ENCODE peak calls at places on chromosomes 13 and 19, in ten cellular contexts. O, N, E, I, H, Z, T, G, R and C are unnamed samples. For H3K4me1, the result is how much of the 10 kb centered on the place peaks cover.

GRCh38 chr19:16915734-16916133 is 26.9 kb downstream of the F2RL3 start:
- DNase-seq in O (no peak), N (no peak), E (no peak), I (no peak), H (no peak), Z (no peak), T (no peak), G (no peak), R (no peak), C (no peak)

GRCh38 chr19:45150731-45151725 is 9.8 kb downstream of the NKPD1 start:
- DNase-seq in O (no peak), N (no peak), E (no peak), I (no peak), H (peak), Z (no peak), T (no peak), G (no peak), R (no peak), C (no peak)

GRCh38 chr19:4600893-4601292 is 38.4 kb upstream of the TNFAIP8L1 start:
- DNase-seq in O (no peak), N (no peak), E (no peak), I (no peak), H (no peak), Z (no peak), T (no peak), G (no peak), R (no peak), C (no peak)

GRCh38 chr13:42832341-42833153 is 51.2 kb downstream of the FAM216B start:
- DNase-seq in O (no peak), N (no peak), E (no peak), I (no peak), H (no peak), Z (peak), T (peak), G (no peak), R (no peak), C (peak)

GRCh38 chr19:7104783-7105447 is 35.4 kb downstream of the ZNF557 start:
- DNase-seq in O (no peak), N (no peak), E (no peak), I (no peak), H (no peak), Z (no peak), T (no peak), G (no peak), R (no peak), C (no peak)

GRCh38 chr19:10115392-10116084 is 4.0 kb downstream of the P2RY11 start:
- DNase-seq in O (no peak), N (no peak), E (peak), I (no peak), H (peak), Z (no peak), T (no peak), G (no peak), R (no peak), C (no peak)

GRCh38 chr19:15373644-15374043 is 5.9 kb downstream of the AKAP8 start:
- DNase-seq in O (no peak), N (no peak), E (peak), I (no peak), H (peak), Z (no peak), T (no peak), G (no peak), R (no peak), C (no peak)

GRCh38 chr13:105937451-105937850 is 598.0 kb downstream of the EFNB2 start:
- DNase-seq in O (no peak), N (no peak), E (peak), I (no peak), H (no peak), Z (no peak), T (no peak), G (no peak), R (no peak), C (no peak)

GRCh38 chr19:17680235-17680722 is 7.9 kb downstream of the UNC13A start:
- DNase-seq in O (peak), N (peak), E (no peak), I (peak), H (peak), Z (peak), T (no peak), G (peak), R (peak), C (peak)

GRCh38 chr19:35352448-35353304 is 5.0 kb downstream of the FFAR1 start:
- DNase-seq in O (peak), N (peak), E (peak), I (peak), H (peak), Z (peak), T (peak), G (peak), R (peak), C (peak)

GRCh38 chr13:27379694-27380596 is 44.5 kb upstream of the GTF3A start:
- DNase-seq in O (peak), N (peak), E (peak), I (peak), H (peak), Z (peak), T (peak), G (peak), R (peak), C (peak)

GRCh38 chr19:7679017-7679720 is 1.5 kb upstream of the TRAPPC5 start:
- DNase-seq in O (no peak), N (no peak), E (peak), I (no peak), H (peak), Z (no peak), T (peak), G (no peak), R (peak), C (peak)

GRCh38 chr13:104006625-104007061 is 940.4 kb upstream of the SLC10A2 start:
- DNase-seq in O (no peak), N (no peak), E (peak), I (no peak), H (no peak), Z (no peak), T (no peak), G (no peak), R (no peak), C (no peak)

GRCh38 chr19:7556696-7557315 is 21.3 kb downstream of the PNPLA6 start:
- DNase-seq in O (no peak), N (peak), E (no peak), I (no peak), H (peak), Z (no peak), T (no peak), G (no peak), R (no peak), C (no peak)

GRCh38 chr19:34847393-34847792 is 74.4 kb upstream of the ZNF599 start:
- DNase-seq in O (no peak), N (no peak), E (no peak), I (no peak), H (no peak), Z (peak), T (no peak), G (no peak), R (no peak), C (no peak)

GRCh38 chr13:30569901-30570576 is 47.7 kb upstream of the USPL1 start:
- DNase-seq in O (peak), N (no peak), E (no peak), I (no peak), H (no peak), Z (peak), T (peak), G (peak), R (peak), C (peak)

GRCh38 chr13:60018536-60018935 is 145.2 kb downstream of the DIAPH3 start:
- DNase-seq in O (no peak), N (no peak), E (no peak), I (no peak), H (no peak), Z (no peak), T (no peak), G (no peak), R (no peak), C (no peak)

GRCh38 chr13:105518086-105518485 is 1017.4 kb downstream of the EFNB2 start:
- DNase-seq in O (no peak), N (no peak), E (no peak), I (no peak), H (no peak), Z (no peak), T (no peak), G (no peak), R (no peak), C (no peak)

GRCh38 chr13:48562296-48563066 is 29.6 kb upstream of the RCBTB2 start:
- DNase-seq in O (no peak), N (no peak), E (no peak), I (no peak), H (no peak), Z (no peak), T (no peak), G (peak), R (no peak), C (peak)

GRCh38 chr19:8148410-8149231 is 771 bp downstream of the FBN3 start:
- DNase-seq in O (no peak), N (no peak), E (peak), I (no peak), H (peak), Z (no peak), T (no peak), G (peak), R (peak), C (no peak)

GRCh38 chr19:51808333-51808986 is 13.5 kb downstream of the FPR3 start:
- DNase-seq in O (no peak), N (no peak), E (peak), I (no peak), H (no peak), Z (no peak), T (peak), G (peak), R (peak), C (no peak)
- H3K4me1 ChIP-seq in O (under half), N (under half), E (under half), I (under half), H (under half), Z (under half), T (half or more), G (under half), R (under half), C (under half)

GRCh38 chr19:31071157-31071855 is 277.9 kb downstream of the TSHZ3 start:
- DNase-seq in O (no peak), N (no peak), E (no peak), I (no peak), H (no peak), Z (no peak), T (no peak), G (no peak), R (no peak), C (peak)
- TF ChIP-seq EP300 in O (no peak), N (no peak), E (no peak), I (no peak), H (no peak), Z (no peak), T (no peak), G (no peak), R (no peak), C (no peak)

GRCh38 chr13:79591493-79591892 is 110.5 kb downstream of the NDFIP2 start:
- DNase-seq in O (no peak), N (no peak), E (no peak), I (no peak), H (no peak), Z (no peak), T (no peak), G (no peak), R (no peak), C (no peak)
- H3K27ac ChIP-seq in O (no peak), N (no peak), E (no peak), I (no peak), H (no peak), Z (no peak), T (no peak), G (no peak), R (no peak), C (no peak)

GRCh38 chr13:98406475-98406874 is 170.4 kb downstream of the STK24 start:
- DNase-seq in O (no peak), N (no peak), E (no peak), I (no peak), H (no peak), Z (no peak), T (no peak), G (no peak), R (no peak), C (no peak)
- H3K4me1 ChIP-seq in O (under half), N (under half), E (under half), I (under half), H (under half), Z (under half), T (under half), G (under half), R (under half), C (under half)

DNA sequence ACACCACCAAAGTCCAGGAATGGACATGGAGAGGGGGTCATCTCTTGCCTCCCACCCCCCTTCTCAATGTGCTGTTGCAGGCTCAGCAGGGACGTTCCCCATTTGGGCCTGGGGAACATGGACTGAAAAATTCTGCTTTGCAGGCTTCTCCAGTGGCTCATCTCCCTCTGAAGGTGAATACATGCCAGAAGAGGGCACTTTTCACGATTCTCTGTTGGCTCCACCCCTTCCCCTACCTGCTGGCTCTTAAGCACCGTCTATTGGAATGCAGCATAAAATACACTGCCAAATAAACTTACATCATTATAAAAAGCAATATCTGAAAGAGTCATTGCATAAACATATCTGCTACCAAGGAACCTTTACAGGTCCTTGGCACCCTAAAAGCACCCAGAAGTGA is 35.7 kb downstream of the NHLRC3 start:
- DNase-seq in O (no peak), N (no peak), E (no peak), I (no peak), H (no peak), Z (no peak), T (no peak), G (no peak), R (no peak), C (no peak)
- TF ChIP-seq EP300 in O (no peak), N (no peak), E (no peak), I (no peak), H (no peak), Z (no peak), T (no peak), G (no peak), R (no peak), C (no peak)

GRCh38 chr19:40889366-40889765 is 7.3 kb upstream of the CYP2A7 start:
- DNase-seq in O (no peak), N (no peak), E (no peak), I (no peak), H (no peak), Z (no peak), T (no peak), G (no peak), R (no peak), C (no peak)
- H3K27ac ChIP-seq in O (no peak), N (no peak), E (no peak), I (no peak), H (no peak), Z (no peak), T (no peak), G (no peak), R (no peak), C (no peak)